ENCODE peak calls at places on chromosome 9, in four cellular contexts. M, I, Z and T are unnamed samples.

GRCh38 chr9:91164724-91165520 is 196.8 kb downstream of the AUH start:
- DNase-seq in M (peak), I (peak), Z (no peak), T (no peak)

GRCh38 chr9:38229830-38230155 is 160.8 kb upstream of the SHB start:
- DNase-seq in M (no peak), I (no peak), Z (no peak), T (no peak)

GRCh38 chr9:126745574-126746411 is 59.0 kb upstream of the ZBTB43 start:
- DNase-seq in M (no peak), I (no peak), Z (no peak), T (no peak)

GRCh38 chr9:33737811-33738606 is 57.4 kb upstream of the PRSS3 start:
- DNase-seq in M (peak), I (peak), Z (peak), T (no peak)

GRCh38 chr9:123365287-123365880 is 9.4 kb downstream of the CRB2 start:
- DNase-seq in M (peak), I (no peak), Z (peak), T (no peak)

GRCh38 chr9:20024159-20024571 is 235.3 kb upstream of the SLC24A2 start:
- DNase-seq in M (no peak), I (no peak), Z (no peak), T (no peak)

GRCh38 chr9:125650271-125650737 is 56.7 kb downstream of the MAPKAP1 start:
- DNase-seq in M (no peak), I (no peak), Z (no peak), T (peak)

GRCh38 chr9:110131499-110131898 is 76.5 kb downstream of the C9orf152 start:
- DNase-seq in M (no peak), I (no peak), Z (no peak), T (no peak)

GRCh38 chr9:121551985-121552753 is 52.5 kb upstream of the GGTA1 start:
- DNase-seq in M (no peak), I (no peak), Z (no peak), T (no peak)

GRCh38 chr9:14373726-14374125 is 59.8 kb upstream of the NFIB start:
- DNase-seq in M (no peak), I (no peak), Z (no peak), T (no peak)
- TF ChIP-seq NR2C2 in M (no peak), I (no peak), Z (no peak), T (no peak)

DNA sequence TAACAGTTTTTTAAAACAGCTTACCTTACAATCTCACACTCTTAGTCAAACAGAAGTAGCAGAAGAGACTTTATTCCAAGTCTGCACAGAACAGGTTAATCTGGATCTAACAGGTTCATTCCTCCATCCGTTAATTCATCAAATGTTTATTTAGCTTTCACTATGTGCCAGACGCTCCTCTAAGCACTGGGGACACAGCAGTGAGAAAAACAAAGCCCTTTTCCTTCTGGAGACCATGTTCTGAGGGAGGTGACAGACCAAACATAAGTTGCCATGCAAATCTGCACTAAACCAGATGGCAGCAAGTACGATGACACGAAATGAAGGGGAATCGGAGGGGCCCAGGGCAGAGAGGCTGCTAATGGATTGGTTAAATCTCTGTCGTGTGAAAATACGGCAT is 17.1 kb upstream of the GLIPR2 start:
- DNase-seq in M (no peak), I (no peak), Z (no peak), T (no peak)
- TF ChIP-seq SP1 in M (no peak), I (no peak), Z (no peak), T (no peak)

GRCh38 chr9:2679011-2679410 is 38.3 kb upstream of the KCNV2 start:
- DNase-seq in M (no peak), I (no peak), Z (no peak), T (no peak)

GRCh38 chr9:2676466-2676865 is 40.8 kb upstream of the KCNV2 start:
- DNase-seq in M (peak), I (no peak), Z (no peak), T (no peak)

GRCh38 chr9:2674141-2674824 is 43.0 kb upstream of the KCNV2 start:
- DNase-seq in M (no peak), I (no peak), Z (no peak), T (no peak)

GRCh38 chr9:2681981-2682380 is 35.3 kb upstream of the KCNV2 start:
- DNase-seq in M (no peak), I (no peak), Z (no peak), T (no peak)

DNA sequence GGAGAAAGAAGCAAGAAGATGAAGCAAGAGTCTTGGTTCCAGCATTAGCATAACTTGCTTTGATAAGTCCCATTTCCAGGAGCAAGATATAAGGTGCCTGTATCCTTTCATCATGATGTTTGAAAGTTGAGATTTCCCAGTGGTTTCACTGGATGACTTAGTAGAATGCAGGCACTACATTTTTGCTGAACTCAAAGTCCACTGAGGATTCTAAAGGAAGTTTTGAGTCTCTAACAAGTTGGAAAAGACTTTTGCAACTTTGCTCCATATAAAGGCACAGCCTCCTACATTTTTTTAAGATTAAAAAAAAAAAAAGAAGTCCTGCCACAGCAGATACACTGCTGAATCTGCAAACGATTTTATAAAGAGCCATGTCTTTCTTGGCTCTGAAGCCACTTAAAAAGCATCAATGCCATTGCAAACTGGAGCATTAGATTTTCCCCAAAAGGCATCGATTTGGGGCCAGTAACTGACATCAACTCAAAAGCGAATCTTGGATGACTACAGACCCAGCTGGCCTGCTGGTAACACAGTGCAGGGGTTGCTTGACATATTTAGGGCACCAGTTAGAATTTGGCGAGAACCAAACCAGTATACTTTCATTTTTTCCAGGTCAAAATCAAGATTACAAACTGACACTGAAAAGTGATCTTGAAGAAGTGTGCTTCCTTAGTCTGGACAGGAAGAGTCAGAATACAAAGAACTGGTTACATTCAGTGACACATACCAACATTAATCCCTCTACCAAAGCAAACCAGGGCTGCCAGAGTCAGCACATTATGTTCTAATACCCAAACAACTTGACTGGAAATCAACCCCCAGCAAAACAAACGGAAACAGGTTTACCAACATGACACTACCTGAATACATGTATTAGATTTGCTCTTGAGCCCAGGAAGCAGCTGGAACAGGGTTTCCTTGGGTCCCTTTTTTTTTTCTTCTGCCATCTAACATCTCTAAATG is 39.1 kb upstream of the KCNV2 start:
- DNase-seq in M (no peak), I (no peak), Z (no peak), T (no peak)
- TF ChIP-seq NR2C2 in M (no peak), I (no peak), Z (no peak), T (no peak)

GRCh38 chr9:22343218-22343611 is 103.4 kb upstream of the DMRTA1 start:
- DNase-seq in M (no peak), I (no peak), Z (no peak), T (no peak)

GRCh38 chr9:22337261-22337660 is 109.4 kb upstream of the DMRTA1 start:
- DNase-seq in M (no peak), I (no peak), Z (no peak), T (no peak)

DNA sequence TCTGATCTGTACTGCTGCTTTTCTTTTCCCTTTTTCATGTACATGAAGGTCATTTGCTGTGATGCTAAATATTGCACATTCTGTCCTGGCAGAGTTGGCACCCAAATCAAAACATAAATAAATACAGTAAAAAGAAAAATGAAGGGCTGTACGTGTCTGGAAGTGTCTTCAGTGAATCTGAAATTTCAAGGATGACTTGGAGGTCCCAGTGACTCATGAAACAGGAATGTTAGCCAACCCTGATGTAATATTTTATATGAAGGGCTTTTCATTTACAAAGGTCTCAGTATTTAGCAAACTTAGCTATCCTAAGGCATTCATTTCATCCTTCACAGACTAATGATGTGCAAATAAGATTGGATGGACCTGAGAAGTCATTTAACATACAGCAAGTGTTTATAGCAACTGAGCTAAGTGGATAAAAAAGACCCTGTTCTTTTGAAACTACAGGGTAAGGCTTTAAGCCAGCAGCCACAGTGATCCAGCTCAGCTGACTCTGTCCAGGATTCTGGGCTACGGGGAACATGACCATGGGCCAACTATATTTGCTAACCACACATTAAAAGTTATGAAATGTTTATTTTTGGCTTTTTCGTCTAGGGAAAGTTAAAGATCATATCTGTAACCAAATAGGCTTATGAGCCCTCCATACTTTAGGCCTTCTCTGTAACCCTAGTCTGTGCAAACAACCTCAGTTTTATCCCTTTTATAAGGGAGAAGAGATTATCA is 104.0 kb upstream of the DMRTA1 start:
- DNase-seq in M (peak), I (no peak), Z (no peak), T (no peak)
- TF ChIP-seq SP1 in M (no peak), I (no peak), Z (no peak), T (no peak)

DNA sequence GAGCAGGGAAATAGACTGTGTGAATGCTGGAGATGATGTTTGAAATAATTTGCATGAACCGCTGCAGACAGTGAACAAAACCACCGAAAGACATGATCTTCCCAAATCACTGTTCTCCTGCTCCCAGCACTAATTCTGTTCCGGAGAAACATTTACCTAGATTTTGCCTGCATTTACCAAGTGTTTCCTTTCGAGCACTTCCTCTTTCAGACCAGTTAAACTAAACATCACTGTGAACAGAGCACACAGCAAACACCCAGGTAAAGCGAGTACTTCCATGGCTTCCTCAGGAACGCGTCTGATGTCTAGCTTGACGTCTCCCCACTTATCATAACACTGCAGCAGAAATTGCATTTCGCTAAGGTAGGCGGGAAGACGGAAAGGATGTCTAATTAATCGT is 45.1 kb upstream of the PTCH1 start:
- DNase-seq in M (no peak), I (no peak), Z (no peak), T (no peak)
- TF ChIP-seq NR2C2 in M (no peak), I (no peak), Z (no peak), T (no peak)